ENCODE peak calls at places on chromosomes 1 and 21, in four cellular contexts. K, Y, O and H are unnamed samples.

GRCh38 chr1:117570988-117571409 is 34.8 kb upstream of the TENT5C start:
- DNase-seq in K (no peak), Y (no peak), O (no peak), H (peak)

GRCh38 chr21:29719561-29719960 is 220.2 kb downstream of the GRIK1 start:
- DNase-seq in K (no peak), Y (no peak), O (no peak), H (no peak)

GRCh38 chr1:109723351-109723750 is 11.3 kb downstream of the GSTM5 start:
- DNase-seq in K (no peak), Y (no peak), O (peak), H (no peak)

GRCh38 chr1:230495021-230495550 is 69.0 kb upstream of the PGBD5 start:
- DNase-seq in K (no peak), Y (no peak), O (no peak), H (no peak)

GRCh38 chr21:31366825-31367224 is 22.8 kb upstream of the TIAM1 start:
- DNase-seq in K (no peak), Y (peak), O (peak), H (no peak)

GRCh38 chr1:1883092-1883858 is 7.6 kb downstream of the GNB1 start:
- DNase-seq in K (no peak), Y (no peak), O (peak), H (no peak)

GRCh38 chr1:77642196-77642595 is 40.3 kb downstream of the ZZZ3 start:
- DNase-seq in K (no peak), Y (peak), O (no peak), H (no peak)

GRCh38 chr1:178645157-178645825 is 79.8 kb upstream of the RALGPS2 start:
- DNase-seq in K (no peak), Y (no peak), O (no peak), H (no peak)

GRCh38 chr1:90671736-90672135 is 45.4 kb downstream of the BARHL2 start:
- DNase-seq in K (no peak), Y (no peak), O (no peak), H (no peak)

GRCh38 chr1:207336559-207337467 is 15.3 kb downstream of the CD55 start:
- DNase-seq in K (peak), Y (peak), O (no peak), H (no peak)

GRCh38 chr21:17613242-17613676 is 558 bp upstream of the BTG3 start:
- DNase-seq in K (no peak), Y (peak), O (no peak), H (peak)

GRCh38 chr1:91693542-91693941 is 192.4 kb downstream of the TGFBR3 start:
- DNase-seq in K (no peak), Y (peak), O (no peak), H (no peak)

GRCh38 chr1:225879521-225880209 is 2.5 kb downstream of the TMEM63A start:
- DNase-seq in K (peak), Y (no peak), O (no peak), H (peak)

GRCh38 chr1:206986885-206987284 is 16.6 kb upstream of the FCAMR start:
- DNase-seq in K (no peak), Y (no peak), O (no peak), H (no peak)

GRCh38 chr1:1281533-1282321 is 1.5 kb downstream of the SCNN1D start:
- DNase-seq in K (no peak), Y (no peak), O (peak), H (peak)

GRCh38 chr1:65679773-65680172 is 112.9 kb upstream of the PDE4B start:
- DNase-seq in K (no peak), Y (no peak), O (no peak), H (no peak)

GRCh38 chr1:24635195-24635843 is 7.8 kb upstream of the SRRM1 start:
- DNase-seq in K (peak), Y (peak), O (peak), H (peak)

GRCh38 chr1:39333296-39333695 is 128.8 kb downstream of the MACF1 start:
- DNase-seq in K (no peak), Y (no peak), O (no peak), H (no peak)